ENCODE peak calls at places on chromosomes 16 and 17, in four cellular contexts. One of them, this sample, is unnamed. For H3K4me1, the result is how much of the 10 kb centered on the place peaks cover.

GRCh38 chr17:1673041-1673790 is 11.5 kb downstream of the PRPF8 start:
- DNase-seq in CD8-positive, alpha-beta T cell: no peak
- DNase-seq in MM.1S: no peak
- DNase-seq in IMR-90: no peak
- DNase-seq in this sample: no peak

GRCh38 chr17:29758255-29758654 is 135.5 kb upstream of the CORO6 start:
- DNase-seq in CD8-positive, alpha-beta T cell: no peak
- DNase-seq in MM.1S: no peak
- DNase-seq in IMR-90: no peak
- DNase-seq in this sample: no peak

GRCh38 chr16:11396241-11397048 is 51.2 kb downstream of the RMI2 start:
- DNase-seq in CD8-positive, alpha-beta T cell: peak
- DNase-seq in MM.1S: peak
- DNase-seq in IMR-90: peak
- DNase-seq in this sample: no peak

GRCh38 chr16:20903116-20903888 is 2.7 kb downstream of the LYRM1 start:
- DNase-seq in MM.1S: no peak
- DNase-seq in CD8-positive, alpha-beta T cell: no peak
- DNase-seq in IMR-90: no peak
- DNase-seq in this sample: no peak

GRCh38 chr17:59423137-59423703 is 91.8 kb downstream of the YPEL2 start:
- DNase-seq in CD8-positive, alpha-beta T cell: no peak
- DNase-seq in IMR-90: peak
- DNase-seq in MM.1S: no peak
- DNase-seq in this sample: no peak

GRCh38 chr17:80413771-80414507 is 1.0 kb upstream of the ENDOV start:
- DNase-seq in MM.1S: no peak
- DNase-seq in IMR-90: no peak
- DNase-seq in CD8-positive, alpha-beta T cell: no peak
- DNase-seq in this sample: no peak

GRCh38 chr17:34009946-34010345 is 245.1 kb upstream of the CCL2 start:
- DNase-seq in IMR-90: no peak
- DNase-seq in MM.1S: no peak
- DNase-seq in CD8-positive, alpha-beta T cell: no peak
- DNase-seq in this sample: no peak

GRCh38 chr16:27446721-27447120 is 44.7 kb downstream of the IL21R start:
- DNase-seq in CD8-positive, alpha-beta T cell: peak
- DNase-seq in IMR-90: no peak
- DNase-seq in MM.1S: no peak
- DNase-seq in this sample: no peak

GRCh38 chr17:44924107-44924544 is 8.8 kb upstream of the GFAP start:
- DNase-seq in MM.1S: no peak
- DNase-seq in CD8-positive, alpha-beta T cell: no peak
- DNase-seq in IMR-90: no peak
- DNase-seq in this sample: no peak

GRCh38 chr17:80855196-80855967 is 136.3 kb upstream of the CHMP6 start:
- DNase-seq in CD8-positive, alpha-beta T cell: no peak
- DNase-seq in IMR-90: no peak
- DNase-seq in MM.1S: no peak
- DNase-seq in this sample: no peak

GRCh38 chr16:85129846-85130706 is 17.8 kb upstream of the CIBAR2 start:
- DNase-seq in MM.1S: no peak
- DNase-seq in CD8-positive, alpha-beta T cell: no peak
- DNase-seq in IMR-90: peak
- DNase-seq in this sample: no peak
- H3K27ac ChIP-seq in MM.1S: no peak
- H3K27ac ChIP-seq in CD8-positive, alpha-beta T cell: no peak
- H3K27ac ChIP-seq in IMR-90: peak
- H3K27ac ChIP-seq in this sample: no peak

DNA sequence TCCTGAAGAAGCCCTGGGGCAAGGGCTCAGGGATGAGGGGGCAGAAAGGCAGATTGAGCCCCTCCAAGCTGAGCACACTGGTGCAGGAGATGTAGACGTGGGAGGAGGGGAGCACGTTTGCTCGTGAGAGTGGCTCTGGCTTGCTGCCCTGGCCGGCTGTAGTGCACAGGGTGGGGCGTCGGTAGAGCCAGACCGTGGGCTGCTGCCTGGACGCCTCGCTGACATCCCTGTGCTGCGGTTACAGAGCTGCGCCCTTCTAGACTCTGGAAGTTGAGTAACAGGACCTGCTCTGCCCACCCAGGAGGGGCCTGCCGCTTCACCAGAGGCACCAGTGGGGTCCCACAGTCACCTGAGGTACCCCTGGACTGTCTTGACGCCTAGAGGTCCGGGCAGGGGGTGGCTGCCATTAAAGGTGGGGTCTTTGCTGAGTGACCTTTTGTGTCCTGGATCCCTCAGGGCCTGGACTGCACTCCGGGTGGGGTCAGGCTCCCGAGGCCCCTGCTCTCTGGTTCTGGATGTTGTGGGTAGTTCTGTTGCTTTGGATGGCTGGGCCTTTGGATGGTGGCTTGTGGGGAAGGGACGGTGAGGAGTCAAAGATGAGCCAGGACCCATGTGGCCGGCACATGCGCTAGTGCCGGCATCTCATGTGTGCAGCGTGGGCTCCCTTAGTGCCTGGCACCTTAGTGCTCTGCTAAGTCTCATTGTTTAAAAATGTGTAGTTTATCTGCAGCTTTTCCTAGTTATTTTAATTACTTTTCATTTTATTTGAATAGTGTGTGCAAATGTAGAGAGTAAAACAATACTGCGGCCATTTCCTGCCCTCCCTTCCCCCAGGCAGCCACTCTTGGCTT is 41.7 kb downstream of the PGS1 start:
- DNase-seq in IMR-90: no peak
- DNase-seq in MM.1S: no peak
- DNase-seq in CD8-positive, alpha-beta T cell: no peak
- DNase-seq in this sample: no peak
- H3K4me1 ChIP-seq in IMR-90: under half
- H3K4me1 ChIP-seq in MM.1S: under half
- H3K4me1 ChIP-seq in CD8-positive, alpha-beta T cell: under half
- H3K4me1 ChIP-seq in this sample: under half

GRCh38 chr16:70679653-70680494 is 6.0 kb downstream of the MTSS2 start:
- DNase-seq in MM.1S: no peak
- DNase-seq in CD8-positive, alpha-beta T cell: no peak
- DNase-seq in IMR-90: no peak
- DNase-seq in this sample: no peak
- TF ChIP-seq CTCF in MM.1S: peak
- TF ChIP-seq CTCF in CD8-positive, alpha-beta T cell: peak
- TF ChIP-seq CTCF in IMR-90: peak
- TF ChIP-seq CTCF in this sample: peak

GRCh38 chr17:57257911-57258885 is 1.9 kb downstream of the MSI2 start:
- DNase-seq in IMR-90: no peak
- DNase-seq in CD8-positive, alpha-beta T cell: no peak
- DNase-seq in MM.1S: no peak
- DNase-seq in this sample: no peak

GRCh38 chr17:57259817-57260216 is 3.5 kb downstream of the MSI2 start:
- DNase-seq in IMR-90: no peak
- DNase-seq in MM.1S: no peak
- DNase-seq in CD8-positive, alpha-beta T cell: no peak
- DNase-seq in this sample: no peak

GRCh38 chr17:57262557-57262956 is 6.2 kb downstream of the MSI2 start:
- DNase-seq in CD8-positive, alpha-beta T cell: no peak
- DNase-seq in IMR-90: no peak
- DNase-seq in MM.1S: no peak
- DNase-seq in this sample: no peak

GRCh38 chr17:57260325-57261083 is 4.2 kb downstream of the MSI2 start:
- DNase-seq in CD8-positive, alpha-beta T cell: no peak
- DNase-seq in MM.1S: no peak
- DNase-seq in IMR-90: no peak
- DNase-seq in this sample: no peak

GRCh38 chr17:57261084-57261461 is 4.8 kb downstream of the MSI2 start:
- DNase-seq in IMR-90: no peak
- DNase-seq in CD8-positive, alpha-beta T cell: no peak
- DNase-seq in MM.1S: no peak
- DNase-seq in this sample: no peak
- H3K27ac ChIP-seq in IMR-90: no peak
- H3K27ac ChIP-seq in CD8-positive, alpha-beta T cell: no peak
- H3K27ac ChIP-seq in MM.1S: no peak
- H3K27ac ChIP-seq in this sample: no peak

GRCh38 chr17:67116045-67116575 is 71.8 kb downstream of the CACNG1 start:
- DNase-seq in CD8-positive, alpha-beta T cell: no peak
- DNase-seq in IMR-90: no peak
- DNase-seq in MM.1S: no peak
- DNase-seq in this sample: no peak
- H3K4me1 ChIP-seq in CD8-positive, alpha-beta T cell: under half
- H3K4me1 ChIP-seq in IMR-90: under half
- H3K4me1 ChIP-seq in MM.1S: under half
- H3K4me1 ChIP-seq in this sample: under half

DNA sequence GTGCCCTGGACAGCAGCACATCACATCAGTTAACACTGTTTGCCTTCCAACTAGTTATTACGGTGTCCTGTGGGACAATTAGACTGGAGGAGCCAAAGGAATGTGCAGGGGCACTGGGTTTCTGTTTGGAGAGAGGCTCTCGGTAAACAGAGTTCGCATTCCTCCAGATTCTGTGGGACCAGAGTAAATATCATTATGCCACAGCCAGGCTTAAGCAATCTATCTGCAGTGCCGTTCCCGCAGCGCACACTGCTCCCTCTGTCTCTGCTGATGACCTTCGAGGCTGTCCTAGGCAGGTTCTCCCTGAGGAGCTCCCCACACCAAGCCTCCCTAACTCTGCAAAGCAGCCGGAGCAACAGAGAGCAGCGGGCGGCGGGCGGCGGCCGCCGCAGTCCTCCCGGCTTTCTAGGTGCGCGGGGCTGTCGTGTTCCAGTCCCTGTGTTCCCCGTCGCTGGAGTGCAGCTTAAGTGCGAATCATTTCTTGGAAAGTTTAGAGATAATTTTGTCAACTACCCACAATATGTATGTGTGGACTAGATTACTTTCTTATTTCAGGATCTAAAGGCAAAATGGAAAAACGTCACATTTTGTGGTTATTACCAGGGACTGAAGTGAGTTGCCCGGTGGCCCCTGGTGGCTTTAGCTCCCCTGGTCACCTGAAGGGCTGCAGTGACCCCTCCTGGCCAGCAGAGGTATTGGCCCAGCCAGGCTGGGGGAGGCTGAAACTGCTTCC is 43.3 kb downstream of the PGS1 start:
- DNase-seq in CD8-positive, alpha-beta T cell: peak
- DNase-seq in MM.1S: peak
- DNase-seq in IMR-90: peak
- DNase-seq in this sample: no peak
- TF ChIP-seq CTCF in CD8-positive, alpha-beta T cell: peak
- TF ChIP-seq CTCF in MM.1S: peak
- TF ChIP-seq CTCF in IMR-90: peak
- TF ChIP-seq CTCF in this sample: peak

GRCh38 chr16:48129926-48130325 is 25.9 kb downstream of the ABCC12 start:
- DNase-seq in MM.1S: no peak
- DNase-seq in IMR-90: no peak
- DNase-seq in CD8-positive, alpha-beta T cell: no peak
- DNase-seq in this sample: no peak
- H3K27ac ChIP-seq in MM.1S: no peak
- H3K27ac ChIP-seq in IMR-90: no peak
- H3K27ac ChIP-seq in CD8-positive, alpha-beta T cell: no peak
- H3K27ac ChIP-seq in this sample: no peak

GRCh38 chr17:50064253-50064991 is 8.5 kb downstream of the ITGA3 start:
- DNase-seq in CD8-positive, alpha-beta T cell: no peak
- DNase-seq in MM.1S: no peak
- DNase-seq in IMR-90: peak
- DNase-seq in this sample: peak

GRCh38 chr17:50063516-50064252 is 7.8 kb downstream of the ITGA3 start:
- DNase-seq in MM.1S: no peak
- DNase-seq in CD8-positive, alpha-beta T cell: no peak
- DNase-seq in IMR-90: peak
- DNase-seq in this sample: peak

GRCh38 chr17:50060951-50061712 is 5.2 kb downstream of the ITGA3 start:
- DNase-seq in IMR-90: peak
- DNase-seq in MM.1S: no peak
- DNase-seq in CD8-positive, alpha-beta T cell: no peak
- DNase-seq in this sample: peak

GRCh38 chr17:50065056-50065455 is 9.1 kb downstream of the ITGA3 start:
- DNase-seq in CD8-positive, alpha-beta T cell: no peak
- DNase-seq in IMR-90: no peak
- DNase-seq in MM.1S: no peak
- DNase-seq in this sample: no peak

GRCh38 chr17:50062323-50063243 is 6.7 kb downstream of the ITGA3 start:
- DNase-seq in IMR-90: peak
- DNase-seq in CD8-positive, alpha-beta T cell: no peak
- DNase-seq in MM.1S: no peak
- DNase-seq in this sample: peak
- H3K4me1 ChIP-seq in IMR-90: half or more
- H3K4me1 ChIP-seq in CD8-positive, alpha-beta T cell: under half
- H3K4me1 ChIP-seq in MM.1S: under half
- H3K4me1 ChIP-seq in this sample: under half

GRCh38 chr17:66260265-66260664 is 31.1 kb upstream of the APOH start:
- DNase-seq in IMR-90: no peak
- DNase-seq in MM.1S: no peak
- DNase-seq in CD8-positive, alpha-beta T cell: no peak
- DNase-seq in this sample: no peak

GRCh38 chr17:66250686-66251085 is 21.5 kb upstream of the APOH start:
- DNase-seq in MM.1S: no peak
- DNase-seq in IMR-90: no peak
- DNase-seq in CD8-positive, alpha-beta T cell: no peak
- DNase-seq in this sample: no peak

GRCh38 chr17:66260688-66261087 is 31.5 kb upstream of the APOH start:
- DNase-seq in CD8-positive, alpha-beta T cell: no peak
- DNase-seq in MM.1S: no peak
- DNase-seq in IMR-90: no peak
- DNase-seq in this sample: no peak

GRCh38 chr17:66255527-66255971 is 26.3 kb upstream of the APOH start:
- DNase-seq in MM.1S: no peak
- DNase-seq in IMR-90: no peak
- DNase-seq in CD8-positive, alpha-beta T cell: no peak
- DNase-seq in this sample: no peak

GRCh38 chr17:66255112-66255511 is 25.9 kb upstream of the APOH start:
- DNase-seq in MM.1S: peak
- DNase-seq in IMR-90: peak
- DNase-seq in CD8-positive, alpha-beta T cell: no peak
- DNase-seq in this sample: peak
- TF ChIP-seq CTCF in MM.1S: peak
- TF ChIP-seq CTCF in IMR-90: peak
- TF ChIP-seq CTCF in CD8-positive, alpha-beta T cell: peak
- TF ChIP-seq CTCF in this sample: peak

DNA sequence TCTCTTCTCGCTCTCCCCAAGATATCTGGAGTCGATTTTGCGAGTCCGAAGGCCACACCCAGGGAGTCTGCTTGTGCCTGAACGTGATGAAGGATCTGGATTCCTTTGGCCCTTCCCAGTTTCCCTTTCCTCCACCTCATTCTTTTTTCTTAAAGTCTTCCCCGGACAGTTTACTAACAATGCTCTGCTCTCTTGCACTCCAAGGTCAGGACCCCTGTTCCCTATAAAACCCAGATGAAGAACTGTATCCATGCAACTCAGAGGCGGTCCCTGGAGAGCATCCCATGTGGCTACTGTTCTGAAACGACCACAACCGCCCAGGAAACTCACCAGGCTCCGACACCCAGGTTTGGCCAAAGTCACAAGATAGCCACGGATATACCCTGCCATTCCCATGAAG is 125.5 kb upstream of the ZFHX3 start:
- DNase-seq in IMR-90: no peak
- DNase-seq in MM.1S: no peak
- DNase-seq in CD8-positive, alpha-beta T cell: no peak
- DNase-seq in this sample: no peak
- H3K27ac ChIP-seq in IMR-90: peak
- H3K27ac ChIP-seq in MM.1S: no peak
- H3K27ac ChIP-seq in CD8-positive, alpha-beta T cell: no peak
- H3K27ac ChIP-seq in this sample: no peak